ENCODE peak calls at places on chromosomes 6 and 20, in six cellular contexts. B, V, D, N, L and U are unnamed samples.
A peak's percentile ranks its signal among the peaks of the same experiment; 100 is the strongest.

GRCh38 chr6:53894086-53894485 is 99.3 kb downstream of the LRRC1 start:
- DNase-seq in B (peak; percentile 18), V (peak; percentile 21), D (no peak), N (no peak), L (no peak), U (no peak)

GRCh38 chr6:90365565-90366219 is 69.0 kb upstream of the BACH2 start:
- DNase-seq in B (no peak), V (no peak), D (no peak), N (no peak), L (no peak), U (no peak)

GRCh38 chr6:16985484-16986284 is 116.2 kb upstream of the STMND1 start:
- DNase-seq in B (no peak), V (no peak), D (no peak), N (no peak), L (no peak), U (no peak)

GRCh38 chr20:22576733-22577514 is 7.4 kb downstream of the FOXA2 start:
- DNase-seq in B (no peak), V (no peak), D (peak; percentile 39), N (no peak), L (no peak), U (no peak)

GRCh38 chr6:129632081-129632758 is 77.8 kb downstream of the ARHGAP18 start:
- DNase-seq in B (no peak), V (no peak), D (no peak), N (no peak), L (no peak), U (no peak)

GRCh38 chr6:82955841-82956240 is 109.8 kb downstream of the UBE3D start:
- DNase-seq in B (no peak), V (no peak), D (no peak), N (no peak), L (no peak), U (no peak)

GRCh38 chr6:100001915-100002388 is 7.9 kb upstream of the MCHR2 start:
- DNase-seq in B (peak; percentile 18), V (peak; percentile 58), D (peak; percentile 68), N (no peak), L (peak; percentile 38), U (peak; percentile 30)

GRCh38 chr6:89826029-89826528 is 3.6 kb upstream of the CASP8AP2 start:
- DNase-seq in B (no peak), V (no peak), D (no peak), N (no peak), L (no peak), U (no peak)

GRCh38 chr6:12385316-12385715 is 95.2 kb downstream of the EDN1 start:
- DNase-seq in B (no peak), V (no peak), D (no peak), N (no peak), L (no peak), U (no peak)

GRCh38 chr20:15675151-15675550 is 898.1 kb downstream of the KIF16B start:
- DNase-seq in B (no peak), V (no peak), D (no peak), N (no peak), L (no peak), U (no peak)

GRCh38 chr20:15675813-15676484 is 897.3 kb downstream of the KIF16B start:
- DNase-seq in B (no peak), V (no peak), D (no peak), N (no peak), L (no peak), U (no peak)

GRCh38 chr20:15673206-15673605 is 900.0 kb downstream of the KIF16B start:
- DNase-seq in B (no peak), V (no peak), D (no peak), N (no peak), L (no peak), U (no peak)

GRCh38 chr20:15676815-15677214 is 896.4 kb downstream of the KIF16B start:
- DNase-seq in B (no peak), V (no peak), D (no peak), N (no peak), L (no peak), U (no peak)

DNA sequence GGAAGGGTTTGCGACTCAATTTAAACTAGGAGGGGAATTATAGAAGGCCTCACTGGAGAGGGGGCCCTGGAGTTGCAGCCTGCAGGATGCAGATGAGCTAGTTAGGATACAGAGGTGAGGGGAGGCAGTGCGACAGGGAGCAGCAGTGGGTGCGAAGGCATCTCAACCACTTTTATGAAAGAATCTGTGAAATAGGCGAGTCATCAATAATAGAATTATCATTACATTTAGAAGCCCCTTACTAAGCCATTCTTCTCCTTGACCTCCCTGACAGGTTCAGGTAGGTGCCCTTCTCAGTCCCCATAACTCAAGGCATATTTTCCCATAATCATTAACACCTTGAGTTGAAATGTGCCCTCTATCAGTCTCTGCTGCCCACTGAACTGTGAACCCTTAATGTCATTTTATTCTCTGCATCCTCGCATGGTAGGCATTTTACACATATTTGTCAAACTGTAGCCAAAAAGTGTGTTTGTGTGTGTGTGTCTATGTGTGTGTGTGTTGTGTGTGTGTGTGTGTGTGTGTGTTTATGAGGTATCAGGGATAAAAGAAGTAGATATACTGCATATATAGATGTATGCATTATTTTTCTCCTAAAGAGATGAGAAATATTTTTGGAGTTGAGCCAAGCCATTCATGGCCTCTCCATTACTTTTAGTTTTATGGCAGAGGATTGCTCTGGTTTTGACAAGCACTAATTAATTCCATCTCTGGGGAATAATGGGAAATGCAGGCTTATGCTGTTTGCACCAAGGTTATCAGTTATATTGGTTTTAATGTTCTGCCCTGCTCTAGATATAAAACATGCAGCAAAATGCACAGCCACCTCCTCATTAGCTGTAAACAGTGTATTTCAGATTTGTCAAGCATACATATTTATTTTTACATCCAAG is 898.7 kb downstream of the KIF16B start:
- DNase-seq in B (no peak), V (no peak), D (no peak), N (no peak), L (no peak), U (no peak)
- H3K4me3 ChIP-seq in B (no peak overlapping the region), V (no peak overlapping the region), D (no peak overlapping the region), N (no peak overlapping the region), L (no peak overlapping the region), U (no peak overlapping the region)

DNA sequence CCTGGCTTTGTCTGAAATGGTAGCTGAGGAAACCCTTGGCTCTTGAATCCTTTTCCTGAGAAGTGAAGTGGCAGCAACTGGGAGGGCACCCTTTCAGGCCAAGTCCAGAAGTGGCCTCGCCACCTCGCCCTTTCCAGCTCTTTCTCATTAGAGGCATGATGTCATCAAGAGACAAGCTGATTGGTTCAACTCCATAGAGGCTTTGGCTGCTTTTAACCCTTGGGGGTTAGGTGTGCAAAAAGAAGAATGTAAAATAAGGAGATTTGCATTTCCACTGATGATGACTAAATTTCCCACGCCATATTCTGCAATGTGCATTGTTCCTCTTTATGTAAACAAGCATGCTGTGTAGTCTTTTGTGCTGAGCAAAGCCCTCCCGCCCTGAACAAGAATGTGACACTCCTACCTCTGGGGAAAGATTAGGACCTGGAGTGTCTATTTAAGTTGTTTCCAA is 116.5 kb downstream of the TCP11 start:
- DNase-seq in B (peak; percentile 56), V (no peak), D (peak; percentile 75), N (no peak), L (no peak), U (peak; percentile 55)
- H3K4me3 ChIP-seq in B (no peak overlapping the region), V (no peak overlapping the region), D (no peak overlapping the region), N (no peak overlapping the region), L (no peak overlapping the region), U (no peak overlapping the region)

DNA sequence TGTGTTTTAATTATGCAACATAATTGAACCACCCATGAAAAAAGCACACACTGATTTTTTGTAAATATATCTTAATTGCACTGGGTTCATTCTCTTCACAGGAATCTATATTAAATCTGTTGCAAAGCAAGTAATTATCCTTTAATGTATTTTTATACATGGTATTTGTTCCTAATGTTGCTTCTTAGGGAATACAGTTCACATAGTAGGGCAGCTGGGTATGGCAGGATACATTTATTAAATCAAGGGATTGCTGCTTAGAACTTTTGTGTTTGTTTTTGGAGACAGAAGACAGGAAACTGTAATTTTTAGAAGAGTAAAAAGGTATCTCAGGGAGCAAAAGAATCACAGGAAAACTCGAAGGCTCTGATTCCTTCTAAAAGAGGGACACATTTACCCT is 980 bp upstream of the SMIM13 start:
- DNase-seq in B (no peak), V (no peak), D (no peak), N (no peak), L (no peak), U (no peak)
- H3K4me3 ChIP-seq in B (no peak overlapping the region), V (peak overlapping the region; percentile 72), D (peak overlapping the region; percentile 77), N (peak overlapping the region; percentile 97), L (peak overlapping the region; percentile 83), U (peak overlapping the region; percentile 98)

DNA sequence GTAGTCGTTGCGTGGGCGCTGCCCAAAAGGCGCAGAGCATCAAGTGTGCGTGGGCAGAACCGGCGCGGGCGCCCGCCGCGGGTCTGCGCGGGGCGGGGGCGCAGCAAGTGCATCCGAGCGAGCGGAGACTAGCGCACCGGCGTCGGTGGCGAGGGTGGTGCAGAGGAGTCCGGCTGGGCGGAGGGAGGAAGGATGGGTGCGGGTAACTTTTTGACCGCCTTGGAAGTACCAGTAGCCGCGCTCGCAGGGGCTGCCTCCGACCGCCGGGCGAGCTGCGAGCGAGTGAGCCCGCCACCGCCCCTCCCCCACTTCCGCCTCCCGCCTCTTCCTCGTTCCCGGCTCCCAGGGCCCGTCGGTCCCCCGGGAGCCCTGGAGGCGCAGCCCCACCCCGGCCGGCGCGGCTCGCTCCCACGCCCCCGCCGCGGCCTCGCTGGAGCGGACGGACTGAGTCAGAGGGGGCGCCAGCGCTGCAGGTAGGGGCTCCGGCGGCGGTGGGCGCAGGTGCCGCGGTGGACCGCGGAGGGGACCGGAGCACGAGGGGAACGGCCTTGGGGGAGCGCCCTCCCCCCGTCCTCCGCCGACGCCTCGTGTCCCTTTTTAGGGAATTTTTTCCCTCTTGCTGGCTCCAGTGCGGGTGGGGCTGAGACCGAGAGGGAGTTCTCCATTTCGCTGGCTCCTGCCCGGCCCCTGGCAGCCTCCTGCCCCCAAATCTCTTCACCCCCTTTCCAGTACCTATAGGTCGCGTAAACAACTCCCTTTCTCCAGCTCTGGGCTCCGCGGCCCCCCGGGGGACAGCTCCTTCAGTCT is 1.6 kb upstream of the DBNDD2 start:
- DNase-seq in B (peak; percentile 84), V (no peak), D (peak; percentile 79), N (peak; percentile 78), L (peak; percentile 71), U (peak; percentile 92)
- H3K4me3 ChIP-seq in B (peak overlapping the region; percentile 84), V (peak overlapping the region; percentile 63), D (peak overlapping the region; percentile 70), N (peak overlapping the region; percentile 62), L (peak overlapping the region; percentile 97), U (peak overlapping the region; percentile 85)